ENCODE peak calls at places on chromosomes 7 and 10, in five cellular contexts. One of them, this sample, is unnamed.

GRCh38 chr7:11668727-11669126 is 163.3 kb downstream of the THSD7A start:
- DNase-seq in stimulated activated CD4-positive, alpha-beta T cell treated with anti-CD3 and anti-CD28 coated beads, Interleukin-1b, Interleukin-23, amount 100 ng/mL, for 24 hours: no peak
- DNase-seq in AG08395: no peak
- DNase-seq in left cardiac atrium: no peak
- DNase-seq in psoas muscle: no peak
- DNase-seq in this sample: no peak

GRCh38 chr7:26583094-26583493 is 281.3 kb downstream of the SKAP2 start:
- DNase-seq in stimulated activated CD4-positive, alpha-beta T cell treated with anti-CD3 and anti-CD28 coated beads, Interleukin-1b, Interleukin-23, amount 100 ng/mL, for 24 hours: no peak
- DNase-seq in AG08395: no peak
- DNase-seq in left cardiac atrium: no peak
- DNase-seq in psoas muscle: no peak
- DNase-seq in this sample: no peak

GRCh38 chr10:84269773-84270172 is 24.9 kb downstream of the RGR start:
- DNase-seq in stimulated activated CD4-positive, alpha-beta T cell treated with anti-CD3 and anti-CD28 coated beads, Interleukin-1b, Interleukin-23, amount 100 ng/mL, for 24 hours: no peak
- DNase-seq in AG08395: peak
- DNase-seq in left cardiac atrium: no peak
- DNase-seq in psoas muscle: no peak
- DNase-seq in this sample: no peak

GRCh38 chr7:134327896-134328295 is 11.2 kb upstream of the SLC35B4 start:
- DNase-seq in stimulated activated CD4-positive, alpha-beta T cell treated with anti-CD3 and anti-CD28 coated beads, Interleukin-1b, Interleukin-23, amount 100 ng/mL, for 24 hours: peak
- DNase-seq in AG08395: peak
- DNase-seq in left cardiac atrium: peak
- DNase-seq in psoas muscle: no peak
- DNase-seq in this sample: peak

GRCh38 chr10:9243861-9244515 is 1189.5 kb downstream of the GATA3 start:
- DNase-seq in stimulated activated CD4-positive, alpha-beta T cell treated with anti-CD3 and anti-CD28 coated beads, Interleukin-1b, Interleukin-23, amount 100 ng/mL, for 24 hours: no peak
- DNase-seq in AG08395: no peak
- DNase-seq in left cardiac atrium: no peak
- DNase-seq in psoas muscle: no peak
- DNase-seq in this sample: no peak

GRCh38 chr10:60856405-60856804 is 78.1 kb downstream of the CDK1 start:
- DNase-seq in stimulated activated CD4-positive, alpha-beta T cell treated with anti-CD3 and anti-CD28 coated beads, Interleukin-1b, Interleukin-23, amount 100 ng/mL, for 24 hours: no peak
- DNase-seq in AG08395: no peak
- DNase-seq in left cardiac atrium: no peak
- DNase-seq in psoas muscle: no peak
- DNase-seq in this sample: no peak

GRCh38 chr10:33326897-33327296 is 7.6 kb downstream of the NRP1 start:
- DNase-seq in stimulated activated CD4-positive, alpha-beta T cell treated with anti-CD3 and anti-CD28 coated beads, Interleukin-1b, Interleukin-23, amount 100 ng/mL, for 24 hours: no peak
- DNase-seq in AG08395: no peak
- DNase-seq in left cardiac atrium: no peak
- DNase-seq in psoas muscle: no peak
- DNase-seq in this sample: no peak

GRCh38 chr7:105849122-105849855 is 27.1 kb downstream of the ATXN7L1 start:
- DNase-seq in stimulated activated CD4-positive, alpha-beta T cell treated with anti-CD3 and anti-CD28 coated beads, Interleukin-1b, Interleukin-23, amount 100 ng/mL, for 24 hours: peak
- DNase-seq in AG08395: no peak
- DNase-seq in left cardiac atrium: no peak
- DNase-seq in psoas muscle: no peak
- DNase-seq in this sample: no peak

GRCh38 chr10:59851864-59852263 is 54.5 kb downstream of the CCDC6 start:
- DNase-seq in stimulated activated CD4-positive, alpha-beta T cell treated with anti-CD3 and anti-CD28 coated beads, Interleukin-1b, Interleukin-23, amount 100 ng/mL, for 24 hours: no peak
- DNase-seq in AG08395: no peak
- DNase-seq in left cardiac atrium: no peak
- DNase-seq in psoas muscle: no peak
- DNase-seq in this sample: no peak

GRCh38 chr7:120842131-120842621 is 15.8 kb downstream of the TSPAN12 start:
- DNase-seq in stimulated activated CD4-positive, alpha-beta T cell treated with anti-CD3 and anti-CD28 coated beads, Interleukin-1b, Interleukin-23, amount 100 ng/mL, for 24 hours: no peak
- DNase-seq in AG08395: no peak
- DNase-seq in left cardiac atrium: no peak
- DNase-seq in psoas muscle: no peak
- DNase-seq in this sample: no peak

GRCh38 chr7:55132550-55132889 is 113.7 kb downstream of the EGFR start:
- DNase-seq in stimulated activated CD4-positive, alpha-beta T cell treated with anti-CD3 and anti-CD28 coated beads, Interleukin-1b, Interleukin-23, amount 100 ng/mL, for 24 hours: no peak
- DNase-seq in AG08395: no peak
- DNase-seq in left cardiac atrium: no peak
- DNase-seq in psoas muscle: no peak
- DNase-seq in this sample: no peak

GRCh38 chr10:52742723-52743122 is 29.9 kb downstream of the MBL2 start:
- DNase-seq in stimulated activated CD4-positive, alpha-beta T cell treated with anti-CD3 and anti-CD28 coated beads, Interleukin-1b, Interleukin-23, amount 100 ng/mL, for 24 hours: no peak
- DNase-seq in AG08395: no peak
- DNase-seq in left cardiac atrium: no peak
- DNase-seq in psoas muscle: no peak
- DNase-seq in this sample: no peak

GRCh38 chr7:28725911-28726310 is 232.2 kb downstream of the TRIL start:
- DNase-seq in stimulated activated CD4-positive, alpha-beta T cell treated with anti-CD3 and anti-CD28 coated beads, Interleukin-1b, Interleukin-23, amount 100 ng/mL, for 24 hours: no peak
- DNase-seq in AG08395: no peak
- DNase-seq in left cardiac atrium: no peak
- DNase-seq in psoas muscle: no peak
- DNase-seq in this sample: no peak

GRCh38 chr10:76416642-76417041 is 985.2 kb downstream of the LRMDA start:
- DNase-seq in stimulated activated CD4-positive, alpha-beta T cell treated with anti-CD3 and anti-CD28 coated beads, Interleukin-1b, Interleukin-23, amount 100 ng/mL, for 24 hours: no peak
- DNase-seq in AG08395: no peak
- DNase-seq in left cardiac atrium: no peak
- DNase-seq in psoas muscle: no peak
- DNase-seq in this sample: no peak

GRCh38 chr7:6536899-6537298 is 14.4 kb downstream of the GRID2IP start:
- DNase-seq in stimulated activated CD4-positive, alpha-beta T cell treated with anti-CD3 and anti-CD28 coated beads, Interleukin-1b, Interleukin-23, amount 100 ng/mL, for 24 hours: no peak
- DNase-seq in AG08395: no peak
- DNase-seq in left cardiac atrium: no peak
- DNase-seq in psoas muscle: no peak
- DNase-seq in this sample: peak

GRCh38 chr7:80089341-80089740 is 45.3 kb upstream of the GNAI1 start:
- DNase-seq in stimulated activated CD4-positive, alpha-beta T cell treated with anti-CD3 and anti-CD28 coated beads, Interleukin-1b, Interleukin-23, amount 100 ng/mL, for 24 hours: no peak
- DNase-seq in AG08395: no peak
- DNase-seq in left cardiac atrium: no peak
- DNase-seq in psoas muscle: no peak
- DNase-seq in this sample: no peak

GRCh38 chr10:131727612-131728011 is 173.2 kb upstream of the PPP2R2D start:
- DNase-seq in stimulated activated CD4-positive, alpha-beta T cell treated with anti-CD3 and anti-CD28 coated beads, Interleukin-1b, Interleukin-23, amount 100 ng/mL, for 24 hours: no peak
- DNase-seq in AG08395: no peak
- DNase-seq in left cardiac atrium: no peak
- DNase-seq in psoas muscle: peak
- DNase-seq in this sample: no peak

GRCh38 chr7:2821161-2821841 is 22.8 kb downstream of the GNA12 start:
- DNase-seq in stimulated activated CD4-positive, alpha-beta T cell treated with anti-CD3 and anti-CD28 coated beads, Interleukin-1b, Interleukin-23, amount 100 ng/mL, for 24 hours: no peak
- DNase-seq in AG08395: peak
- DNase-seq in left cardiac atrium: no peak
- DNase-seq in psoas muscle: no peak
- DNase-seq in this sample: no peak

GRCh38 chr7:50856821-50857220 is 74.1 kb upstream of the GRB10 start:
- DNase-seq in stimulated activated CD4-positive, alpha-beta T cell treated with anti-CD3 and anti-CD28 coated beads, Interleukin-1b, Interleukin-23, amount 100 ng/mL, for 24 hours: no peak
- DNase-seq in AG08395: no peak
- DNase-seq in left cardiac atrium: no peak
- DNase-seq in psoas muscle: no peak
- DNase-seq in this sample: no peak

GRCh38 chr10:77524300-77524711 is 113.3 kb downstream of the KCNMA1 start:
- DNase-seq in stimulated activated CD4-positive, alpha-beta T cell treated with anti-CD3 and anti-CD28 coated beads, Interleukin-1b, Interleukin-23, amount 100 ng/mL, for 24 hours: no peak
- DNase-seq in AG08395: peak
- DNase-seq in left cardiac atrium: no peak
- DNase-seq in psoas muscle: no peak
- DNase-seq in this sample: no peak